ENCODE peak calls at places on chromosome 12, in five cellular contexts. Q is lower lobe of right lung, K is spleen, N is ascending aorta, C is uterus. E is an unnamed sample.
A peak's percentile ranks its signal among the peaks of the same experiment; 100 is the strongest.

GRCh38 chr12:64757778-64758177 is 1.4 kb downstream of the GNS start:
- DNase-seq in Q (no peak), K (no peak), N (no peak), C (no peak), E (no peak)

GRCh38 chr12:122867701-122868461 is 28.0 kb downstream of the VPS37B start:
- DNase-seq in Q (peak; percentile 52), K (peak; percentile 83), N (peak; percentile 62), C (no peak), E (no peak)

GRCh38 chr12:19916982-19917381 is 451.4 kb upstream of the PDE3A start:
- DNase-seq in Q (no peak), K (no peak), N (no peak), C (no peak), E (no peak)

GRCh38 chr12:57887631-57888406 is 41.3 kb upstream of the CTDSP2 start:
- DNase-seq in Q (no peak), K (no peak), N (peak; percentile 93), C (peak; percentile 55), E (no peak)

GRCh38 chr12:102483466-102483865 is 3.1 kb upstream of the IGF1 start:
- DNase-seq in Q (no peak), K (no peak), N (no peak), C (no peak), E (no peak)

GRCh38 chr12:120264086-120264485 is 1.4 kb downstream of the PXN start:
- DNase-seq in Q (no peak), K (no peak), N (peak; percentile 69), C (no peak), E (no peak)

GRCh38 chr12:53222170-53223005 is 9.6 kb downstream of the RARG start:
- DNase-seq in Q (peak; percentile 30), K (peak; percentile 64), N (no peak), C (no peak), E (no peak)

GRCh38 chr12:127642208-127642607 is 624.8 kb upstream of the TMEM132C start:
- DNase-seq in Q (no peak), K (no peak), N (no peak), C (no peak), E (no peak)

GRCh38 chr12:2284857-2285256 is 232.1 kb downstream of the CACNA1C start:
- DNase-seq in Q (peak; percentile 70), K (peak; percentile 86), N (peak; percentile 88), C (peak; percentile 71), E (no peak)

GRCh38 chr12:30457621-30458289 is 237.9 kb downstream of the IPO8 start:
- DNase-seq in Q (no peak), K (no peak), N (no peak), C (no peak), E (peak; percentile 26)

GRCh38 chr12:66776974-66777373 is 98.1 kb upstream of the GRIP1 start:
- DNase-seq in Q (no peak), K (peak; percentile 74), N (no peak), C (no peak), E (no peak)

GRCh38 chr12:46524778-46525177 is 152.2 kb upstream of the SLC38A2 start:
- DNase-seq in Q (peak; percentile 53), K (no peak), N (peak; percentile 85), C (peak; percentile 96), E (peak; percentile 78)

GRCh38 chr12:9711664-9712063 is 21.2 kb downstream of the CLECL1 start:
- DNase-seq in Q (no peak), K (no peak), N (no peak), C (no peak), E (no peak)

GRCh38 chr12:89619764-89620163 is 88.9 kb downstream of the ATP2B1 start:
- DNase-seq in Q (no peak), K (no peak), N (no peak), C (no peak), E (no peak)

GRCh38 chr12:58051378-58051777 is 110.0 kb downstream of the ATP23 start:
- DNase-seq in Q (no peak), K (no peak), N (no peak), C (no peak), E (no peak)

GRCh38 chr12:69473229-69473628 is 3.0 kb downstream of the FRS2 start:
- DNase-seq in Q (no peak), K (no peak), N (no peak), C (no peak), E (no peak)

GRCh38 chr12:108446766-108447165 is 68.3 kb upstream of the FICD start:
- DNase-seq in Q (no peak), K (no peak), N (no peak), C (peak; percentile 60), E (no peak)

GRCh38 chr12:117853600-117853999 is 115.2 kb downstream of the KSR2 start:
- DNase-seq in Q (no peak), K (no peak), N (no peak), C (no peak), E (no peak)

GRCh38 chr12:58086006-58086405 is 144.6 kb downstream of the ATP23 start:
- DNase-seq in Q (no peak), K (no peak), N (no peak), C (no peak), E (no peak)

GRCh38 chr12:55742719-55743130 is at the start of gene GDF11:
- DNase-seq in Q (peak; percentile 74), K (peak; percentile 92), N (peak; percentile 91), C (peak; percentile 85), E (no peak)

GRCh38 chr12:4441355-4442330 is 4.0 kb downstream of the FGF6 start:
- DNase-seq in Q (no peak), K (peak; percentile 48), N (no peak), C (no peak), E (no peak)

GRCh38 chr12:45708363-45708762 is 21.1 kb upstream of the ARID2 start:
- DNase-seq in Q (no peak), K (no peak), N (no peak), C (no peak), E (no peak)

GRCh38 chr12:6334940-6335450 is 6.9 kb downstream of the TNFRSF1A start:
- DNase-seq in Q (no peak), K (peak; percentile 80), N (no peak), C (peak; percentile 39), E (no peak)
- H3K4me3 ChIP-seq in Q (peak overlapping the region; percentile 94), K (peak overlapping the region; percentile 91), N (peak overlapping the region; percentile 90), C (peak overlapping the region; percentile 43), E (peak overlapping the region; percentile 58)

GRCh38 chr12:68237068-68237467 is 11.5 kb upstream of the IL26 start:
- DNase-seq in Q (no peak), K (no peak), N (no peak), C (no peak), E (no peak)
- TF ChIP-seq CTCF in Q (no peak), K (no peak), N (no peak), C (peak; percentile 20), E (peak; percentile 31)

GRCh38 chr12:132945806-132946506 is 10.2 kb downstream of the ZNF605 start:
- DNase-seq in Q (no peak), K (peak; percentile 48), N (no peak), C (no peak), E (no peak)
- H3K9me3 ChIP-seq in Q (peaks cover 87% of the 10 kb centered on the region), K (peaks cover 100% of the 10 kb centered on the region), N (peaks cover 93% of the 10 kb centered on the region), C (no peaks in the 10 kb centered on the region), E (peaks cover 91% of the 10 kb centered on the region)

GRCh38 chr12:94831081-94831747 is 172.3 kb downstream of the NDUFA12 start:
- DNase-seq in Q (no peak), K (peak; percentile 84), N (no peak), C (no peak), E (no peak)
- H3K4me3 ChIP-seq in Q (no peak overlapping the region), K (no peak overlapping the region), N (no peak overlapping the region), C (no peak overlapping the region), E (no peak overlapping the region)

GRCh38 chr12:105417732-105418131 is 87.2 kb downstream of the C12orf75 start:
- DNase-seq in Q (no peak), K (no peak), N (no peak), C (no peak), E (no peak)
- TF ChIP-seq CTCF in Q (no peak), K (no peak), N (no peak), C (no peak), E (peak; percentile 24)

GRCh38 chr12:11769723-11770514 is 120.4 kb downstream of the ETV6 start:
- DNase-seq in Q (no peak), K (no peak), N (no peak), C (no peak), E (no peak)

GRCh38 chr12:11768233-11768965 is 118.9 kb downstream of the ETV6 start:
- DNase-seq in Q (no peak), K (no peak), N (no peak), C (no peak), E (no peak)

GRCh38 chr12:11773889-11774677 is 124.6 kb downstream of the ETV6 start:
- DNase-seq in Q (peak; percentile 65), K (peak; percentile 83), N (no peak), C (no peak), E (no peak)

GRCh38 chr12:11771895-11772502 is 122.5 kb downstream of the ETV6 start:
- DNase-seq in Q (no peak), K (no peak), N (no peak), C (no peak), E (no peak)

GRCh38 chr12:11771356-11771755 is 121.9 kb downstream of the ETV6 start:
- DNase-seq in Q (no peak), K (no peak), N (no peak), C (no peak), E (no peak)
- H3K9me3 ChIP-seq in Q (no peaks in the 10 kb centered on the region), K (no peaks in the 10 kb centered on the region), N (no peaks in the 10 kb centered on the region), C (no peaks in the 10 kb centered on the region), E (no peaks in the 10 kb centered on the region)

GRCh38 chr12:24483732-24484131 is 465.2 kb downstream of the BCAT1 start:
- DNase-seq in Q (no peak), K (no peak), N (no peak), C (no peak), E (no peak)
- H3K4me3 ChIP-seq in Q (no peak overlapping the region), K (no peak overlapping the region), N (no peak overlapping the region), C (no peak overlapping the region), E (no peak overlapping the region)

DNA sequence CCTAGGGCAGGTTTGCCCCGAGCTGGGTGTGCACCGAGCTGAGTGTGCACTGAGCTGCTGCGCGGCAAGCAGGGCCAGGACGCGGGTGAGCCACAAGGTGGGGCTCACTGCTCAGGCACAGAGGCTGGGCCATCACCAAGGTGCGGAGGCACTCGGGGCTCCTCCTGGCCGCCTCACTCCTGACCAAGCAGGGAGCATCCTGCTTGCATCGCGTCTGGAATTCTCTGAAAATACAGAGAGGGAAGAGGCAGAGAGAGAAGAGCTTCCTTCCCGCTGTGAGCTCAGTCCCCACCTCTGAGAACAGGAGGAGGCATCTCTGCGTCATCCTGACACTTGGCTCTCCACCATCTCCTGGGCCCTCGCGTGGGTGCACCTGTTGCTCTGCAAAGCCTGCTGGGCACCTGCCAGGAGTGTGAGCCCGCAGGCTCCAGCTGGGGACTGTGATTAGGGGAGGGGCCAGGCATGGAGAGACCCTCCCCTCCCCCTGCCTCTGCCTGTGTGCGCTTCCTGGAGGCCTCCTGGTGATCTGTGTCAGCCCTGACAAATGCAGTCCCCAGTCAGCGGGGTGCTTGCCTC is 116.3 kb downstream of the GLT1D1 start:
- DNase-seq in Q (no peak), K (no peak), N (no peak), C (no peak), E (no peak)
- TF ChIP-seq CTCF in Q (peak; percentile 29), K (no peak), N (peak; percentile 24), C (peak; percentile 11), E (no peak)

E was measured in AG04450.